ENCODE peak calls at places on chromosomes 6 and 20, in nine cellular contexts. I is HepG2; G is B cell; M is NCI-H774; O is activated T-cell treated with anti-CD3 and anti-CD28 coated beads, Interleukin-2, amount 50 U/mL, for 72 hours; H is mucosa of descending colon; X is neural crest cell; J is activated CD8-positive, alpha-beta memory T cell treated with anti-CD3 and anti-CD28 coated beads, Interleukin-2, amount 50 U/mL, for 4 hours; V is right cardiac atrium. T is an unnamed sample.

GRCh38 chr6:87668006-87668405 is 34.0 kb downstream of the AKIRIN2 start:
- DNase-seq in I (no peak), G (no peak), M (no peak), O (no peak), H (no peak), X (no peak), J (no peak), V (no peak), T (no peak)

GRCh38 chr6:166258854-166259276 is 49.3 kb downstream of the PRR18 start:
- DNase-seq in I (no peak), G (no peak), M (no peak), O (peak; percentile 33), H (peak; percentile 69), X (no peak), J (no peak), V (no peak), T (no peak)

GRCh38 chr20:46784450-46785127 is 75.1 kb downstream of the SLC2A10 start:
- DNase-seq in I (peak; percentile 29), G (no peak), M (no peak), O (no peak), H (no peak), X (no peak), J (no peak), V (no peak), T (no peak)

GRCh38 chr6:158837684-158838625 is 18.8 kb upstream of the EZR start:
- DNase-seq in I (no peak), G (no peak), M (no peak), O (no peak), H (no peak), X (no peak), J (no peak), V (peak; percentile 29), T (no peak)

GRCh38 chr6:80457044-80457933 is 350.8 kb downstream of the BCKDHB start:
- DNase-seq in I (no peak), G (no peak), M (no peak), O (no peak), H (no peak), X (no peak), J (no peak), V (peak; percentile 75), T (peak; percentile 8)

GRCh38 chr20:10322073-10323012 is 103.7 kb downstream of the SNAP25 start:
- DNase-seq in I (no peak), G (no peak), M (no peak), O (no peak), H (no peak), X (no peak), J (no peak), V (no peak), T (no peak)

GRCh38 chr20:57435498-57436222 is 44.5 kb downstream of the RBM38 start:
- DNase-seq in I (peak; percentile 99), G (peak; percentile 67), M (peak; percentile 88), O (no peak), H (peak; percentile 83), X (no peak), J (peak; percentile 39), V (peak; percentile 66), T (peak; percentile 86)

GRCh38 chr6:42710316-42710715 is 12.1 kb downstream of the PRPH2 start:
- DNase-seq in I (no peak), G (no peak), M (no peak), O (no peak), H (no peak), X (no peak), J (no peak), V (no peak), T (no peak)

GRCh38 chr6:125236536-125237327 is 65.0 kb downstream of the HDDC2 start:
- DNase-seq in I (no peak), G (no peak), M (peak; percentile 8), O (no peak), H (no peak), X (no peak), J (no peak), V (no peak), T (no peak)

GRCh38 chr6:153013438-153013837 is 10.9 kb upstream of the MTRF1L start:
- DNase-seq in I (no peak), G (no peak), M (no peak), O (no peak), H (no peak), X (no peak), J (no peak), V (no peak), T (no peak)

GRCh38 chr6:21263531-21264287 is 329.8 kb upstream of the SOX4 start:
- DNase-seq in I (no peak), G (no peak), M (no peak), O (peak; percentile 7), H (no peak), X (no peak), J (no peak), V (no peak), T (peak; percentile 91)

GRCh38 chr6:41570270-41570615 is 24.1 kb downstream of the FOXP4 start:
- DNase-seq in I (no peak), G (no peak), M (no peak), O (no peak), H (no peak), X (peak; percentile 32), J (no peak), V (no peak), T (no peak)

GRCh38 chr20:41290804-41291389 is 26.6 kb downstream of the ZHX3 start:
- DNase-seq in I (no peak), G (no peak), M (no peak), O (no peak), H (no peak), X (no peak), J (no peak), V (no peak), T (no peak)

GRCh38 chr6:26536571-26537159 is 1.5 kb upstream of the HMGN4 start:
- DNase-seq in I (peak; percentile 35), G (no peak), M (no peak), O (peak; percentile 50), H (no peak), X (no peak), J (no peak), V (no peak), T (no peak)

GRCh38 chr6:44122821-44123220 is 4.4 kb downstream of the MRPL14 start:
- DNase-seq in I (peak; percentile 25), G (no peak), M (no peak), O (peak; percentile 13), H (no peak), X (no peak), J (no peak), V (no peak), T (no peak)

GRCh38 chr6:12709556-12709955 is 7.0 kb upstream of the PHACTR1 start:
- DNase-seq in I (no peak), G (no peak), M (no peak), O (no peak), H (no peak), X (no peak), J (no peak), V (no peak), T (no peak)

GRCh38 chr6:56959938-56960337 is 5.0 kb downstream of the BEND6 start:
- DNase-seq in I (no peak), G (no peak), M (no peak), O (no peak), H (no peak), X (no peak), J (no peak), V (no peak), T (no peak)

GRCh38 chr20:52438326-52438963 is 246.9 kb upstream of the ZFP64 start:
- DNase-seq in I (no peak), G (no peak), M (no peak), O (peak; percentile 1), H (no peak), X (no peak), J (no peak), V (no peak), T (no peak)

GRCh38 chr6:71393471-71393870 is 104.9 kb downstream of the OGFRL1 start:
- DNase-seq in I (no peak), G (no peak), M (no peak), O (no peak), H (no peak), X (no peak), J (no peak), V (no peak), T (no peak)

GRCh38 chr6:85124472-85125428 is 325.1 kb upstream of the NT5E start:
- DNase-seq in I (no peak), G (no peak), M (no peak), O (no peak), H (no peak), X (no peak), J (no peak), V (no peak), T (no peak)

GRCh38 chr6:33297956-33298772 is 578 bp downstream of the RGL2 start:
- DNase-seq in I (peak; percentile 80), G (peak; percentile 73), M (peak; percentile 23), O (peak; percentile 70), H (peak; percentile 76), X (no peak), J (peak; percentile 51), V (peak; percentile 79), T (no peak)